ENCODE peak calls at places on chromosomes 6 and 20, in eight cellular contexts. L, M, V, D, T, N, B and C are unnamed samples.
A peak's percentile ranks its signal among the peaks of the same experiment; 100 is the strongest.

GRCh38 chr6:102493485-102493884 is 1100.0 kb downstream of the GRIK2 start:
- DNase-seq in N (no peak), D (no peak), M (no peak), T (no peak), L (no peak), V (no peak), B (no peak), C (no peak)

GRCh38 chr20:38870733-38871559 is 55.3 kb upstream of the FAM83D start:
- DNase-seq in V (no peak), L (no peak), M (peak; percentile 35), D (peak; percentile 16), B (peak; percentile 52), N (peak; percentile 58), T (peak; percentile 72), C (no peak)

GRCh38 chr20:32820000-32820697 is 395 bp downstream of the MAPRE1 start:
- DNase-seq in T (peak; percentile 96), B (peak; percentile 58), L (no peak), N (peak; percentile 67), D (peak; percentile 74), V (peak; percentile 62), M (peak; percentile 93), C (peak; percentile 91)

GRCh38 chr6:79506251-79506650 is 31.0 kb downstream of the LCA5 start:
- DNase-seq in V (no peak), M (no peak), B (no peak), D (no peak), L (no peak), N (no peak), T (no peak), C (no peak)

GRCh38 chr6:24537082-24537699 is 42.4 kb downstream of the ALDH5A1 start:
- DNase-seq in N (no peak), M (no peak), V (no peak), T (no peak), B (no peak), D (no peak), L (no peak), C (no peak)

GRCh38 chr6:168385858-168386735 is 54.9 kb upstream of the SMOC2 start:
- DNase-seq in V (no peak), M (no peak), B (no peak), N (no peak), L (no peak), T (peak; percentile 62), D (no peak), C (no peak)

GRCh38 chr6:170497845-170498281 is 55.2 kb downstream of the PSMB1 start:
- DNase-seq in T (no peak), B (no peak), V (no peak), L (no peak), M (no peak), D (no peak), N (no peak), C (no peak)

GRCh38 chr6:151025076-151025475 is 159.6 kb downstream of the MTHFD1L start:
- DNase-seq in M (no peak), L (no peak), V (no peak), N (no peak), B (no peak), T (no peak), D (no peak), C (no peak)

GRCh38 chr20:37907677-37908397 is 4.9 kb downstream of the VSTM2L start:
- DNase-seq in V (no peak), D (no peak), L (no peak), B (no peak), M (no peak), N (peak; percentile 72), T (no peak), C (no peak)

GRCh38 chr20:31691646-31692275 is 30.9 kb downstream of the BCL2L1 start:
- DNase-seq in V (no peak), B (no peak), N (no peak), L (no peak), D (no peak), T (no peak), M (no peak), C (no peak)

GRCh38 chr20:2483504-2483903 is 12.9 kb upstream of the SNRPB start:
- DNase-seq in L (no peak), N (no peak), D (no peak), T (no peak), V (no peak), M (no peak), B (no peak), C (no peak)

GRCh38 chr6:147549531-147549930 is 41.0 kb downstream of the SAMD5 start:
- DNase-seq in D (no peak), L (no peak), N (no peak), B (no peak), M (no peak), V (peak; percentile 58), T (no peak), C (no peak)

GRCh38 chr6:82872092-82872635 is 193.5 kb downstream of the UBE3D start:
- DNase-seq in M (no peak), B (no peak), V (no peak), D (no peak), L (peak; percentile 29), T (no peak), N (no peak), C (no peak)

DNA sequence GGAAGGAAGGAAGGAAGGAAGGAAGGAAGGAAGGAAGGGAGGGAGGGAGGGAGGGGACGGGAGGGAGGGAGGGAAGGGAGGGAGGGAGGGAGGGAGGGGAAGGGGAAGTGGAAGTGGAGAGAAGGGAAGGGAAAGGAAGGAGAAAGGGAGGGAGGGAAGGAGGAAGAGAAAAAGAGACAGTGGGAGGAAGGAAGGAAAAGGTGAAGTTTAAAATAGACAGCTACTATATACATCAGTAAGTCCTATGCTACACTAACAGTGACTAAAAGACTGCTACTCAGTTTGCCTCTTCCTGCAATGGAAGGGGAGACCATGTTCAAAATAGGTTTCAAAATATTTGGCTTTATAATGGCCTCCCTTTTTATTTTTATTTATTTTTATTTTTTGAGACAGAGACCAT is 22.5 kb downstream of the MAP3K5 start:
- DNase-seq in L (no peak), V (no peak), N (no peak), M (no peak), D (no peak), B (no peak), T (no peak), C (no peak)
- H3K4me1 ChIP-seq in L (peaks cover 45% of the 10 kb centered on the region), V (no peaks in the 10 kb centered on the region), N (peaks cover 9% of the 10 kb centered on the region), M (peaks cover 36% of the 10 kb centered on the region), D (peaks cover 63% of the 10 kb centered on the region), B (no peaks in the 10 kb centered on the region), T (peaks cover 98% of the 10 kb centered on the region), C (peaks cover 81% of the 10 kb centered on the region)

DNA sequence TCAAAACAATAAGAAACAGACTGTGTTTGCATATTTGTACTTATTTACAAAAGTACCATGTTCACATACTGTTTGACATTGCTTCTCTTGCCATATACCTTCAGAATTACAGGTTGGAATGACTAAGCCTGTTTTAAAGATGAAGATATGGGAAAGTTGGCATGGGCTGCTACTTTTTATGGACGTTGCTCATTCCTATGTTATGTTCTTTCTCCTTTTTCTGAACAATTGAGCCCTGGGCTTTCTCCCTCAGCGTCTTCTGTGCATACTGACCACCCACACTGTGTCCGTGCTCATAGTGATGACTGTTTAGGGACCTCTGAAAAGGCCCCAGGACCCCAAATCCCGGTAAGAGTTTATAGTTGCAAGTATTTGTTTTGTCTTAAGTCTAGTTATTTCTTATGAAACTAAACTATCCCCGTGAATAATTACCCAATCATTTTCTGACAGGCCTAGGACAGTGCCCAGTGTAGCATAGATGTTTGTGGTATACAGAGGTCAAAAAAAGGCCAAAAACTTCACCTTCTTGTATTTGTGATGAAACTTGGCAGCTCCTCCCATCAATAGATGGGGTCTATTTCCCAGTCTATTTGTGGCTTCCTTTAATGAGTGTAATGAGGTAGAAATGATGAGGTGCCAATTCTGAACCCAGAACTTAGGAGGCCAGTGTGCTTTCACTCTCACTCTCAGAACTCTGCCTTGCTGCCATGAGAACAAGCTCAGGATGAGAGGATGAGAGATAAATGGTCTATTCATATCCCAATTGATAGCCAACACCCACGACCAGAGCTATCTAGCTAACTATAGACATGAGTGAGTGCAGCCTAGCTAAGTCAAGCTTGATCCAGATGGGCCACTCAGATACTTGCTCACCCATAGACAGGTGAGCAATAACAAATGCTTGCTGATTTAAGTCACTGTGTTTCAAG is 40.9 kb downstream of the GSTA4 start:
- DNase-seq in L (no peak), M (no peak), D (no peak), V (no peak), N (no peak), T (no peak), B (no peak), C (no peak)
- H3K4me1 ChIP-seq in L (no peaks in the 10 kb centered on the region), M (no peaks in the 10 kb centered on the region), D (no peaks in the 10 kb centered on the region), V (no peaks in the 10 kb centered on the region), N (no peaks in the 10 kb centered on the region), T (no peaks in the 10 kb centered on the region), B (no peaks in the 10 kb centered on the region), C (no peaks in the 10 kb centered on the region)

GRCh38 chr6:41940759-41941279 is 789 bp downstream of the CCND3 start:
- DNase-seq in V (peak; percentile 55), D (peak; percentile 66), T (peak; percentile 89), N (peak; percentile 62), B (peak; percentile 46), L (no peak), M (peak; percentile 54), C (peak; percentile 41)

GRCh38 chr6:41938590-41938989 is 3.0 kb downstream of the CCND3 start:
- DNase-seq in L (no peak), V (no peak), N (no peak), D (no peak), B (no peak), M (no peak), T (no peak), C (no peak)

GRCh38 chr6:41937881-41938574 is 3.6 kb downstream of the CCND3 start:
- DNase-seq in B (peak; percentile 27), L (no peak), M (peak; percentile 78), T (no peak), N (no peak), V (no peak), D (peak; percentile 40), C (peak; percentile 78)

GRCh38 chr6:41939848-41940758 is 1.5 kb downstream of the CCND3 start:
- DNase-seq in V (peak; percentile 64), M (no peak), T (peak; percentile 80), N (no peak), D (no peak), L (no peak), B (peak; percentile 86), C (no peak)

DNA sequence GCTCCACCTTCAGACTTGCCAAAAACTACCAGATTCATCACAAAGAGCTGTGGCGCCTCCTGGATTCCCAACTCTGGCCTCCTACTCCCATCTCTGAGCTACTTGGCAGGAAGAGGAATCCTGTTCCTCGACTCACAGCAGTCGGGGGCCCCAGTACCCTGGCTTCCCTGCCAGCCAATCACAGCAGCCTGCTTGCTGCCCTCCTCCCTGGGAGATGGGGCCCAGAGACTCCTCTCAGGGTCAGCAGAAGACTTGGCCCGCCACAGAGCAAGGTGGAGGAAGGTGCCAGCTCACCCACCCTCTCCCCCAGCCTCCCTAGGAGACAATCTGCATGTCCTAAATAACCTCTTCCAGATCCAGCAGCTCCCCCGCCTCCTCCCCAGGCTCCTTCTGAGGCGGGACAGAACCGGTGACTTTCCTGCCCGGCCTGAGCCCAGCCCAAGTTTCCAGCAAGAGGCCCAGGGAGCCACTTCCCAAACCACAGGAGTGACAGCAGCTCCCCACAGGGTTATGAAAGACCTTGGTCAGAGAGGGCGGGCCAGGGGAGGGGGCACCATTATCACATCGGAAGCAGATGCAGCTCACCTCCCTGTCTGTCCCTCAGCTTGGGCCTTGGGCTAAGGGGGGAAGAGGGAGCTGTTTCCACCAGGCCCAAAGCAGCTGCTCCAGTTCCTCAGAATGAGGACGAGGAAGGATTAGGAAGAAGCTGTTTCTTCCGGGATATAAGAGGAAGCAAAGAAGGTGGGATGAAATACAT is 2.3 kb downstream of the CCND3 start:
- DNase-seq in L (peak; percentile 92), M (no peak), T (peak; percentile 88), N (no peak), D (peak; percentile 35), V (peak; percentile 81), B (no peak), C (no peak)
- H3K4me1 ChIP-seq in L (peaks cover 62% of the 10 kb centered on the region), M (peaks cover 77% of the 10 kb centered on the region), T (peaks cover 98% of the 10 kb centered on the region), N (peaks cover 77% of the 10 kb centered on the region), D (peaks cover 60% of the 10 kb centered on the region), V (peaks cover 38% of the 10 kb centered on the region), B (peaks cover 7% of the 10 kb centered on the region), C (peaks cover 86% of the 10 kb centered on the region)

GRCh38 chr20:8447262-8448120 is 315.4 kb downstream of the PLCB1 start:
- DNase-seq in T (no peak), D (no peak), V (no peak), B (peak; percentile 54), L (no peak), N (no peak), M (no peak), C (no peak)
- H3K4me1 ChIP-seq in T (no peaks in the 10 kb centered on the region), D (no peaks in the 10 kb centered on the region), V (no peaks in the 10 kb centered on the region), B (no peaks in the 10 kb centered on the region), L (peaks cover 8% of the 10 kb centered on the region), N (no peaks in the 10 kb centered on the region), M (no peaks in the 10 kb centered on the region), C (no peaks in the 10 kb centered on the region)